ENCODE peak calls at places on chromosomes 6 and 20, in six cellular contexts. T, V, U, O, N and L are unnamed samples.

GRCh38 chr6:83417880-83418663 is 12.8 kb downstream of the ME1 start:
- DNase-seq in N (peak), O (no peak), V (no peak), T (peak), U (no peak), L (peak)

GRCh38 chr6:5115168-5115567 is 30.0 kb downstream of the PPP1R3G start:
- DNase-seq in T (no peak), V (no peak), U (peak), N (peak), O (no peak), L (no peak)

GRCh38 chr6:36418558-36418957 is 24.1 kb downstream of the PXT1 start:
- DNase-seq in N (no peak), O (no peak), U (no peak), V (no peak), T (no peak), L (no peak)

GRCh38 chr6:142404751-142405150 is 102.9 kb downstream of the ADGRG6 start:
- DNase-seq in T (no peak), V (no peak), U (no peak), N (no peak), O (no peak), L (no peak)

GRCh38 chr6:168242655-168243225 is 76.8 kb downstream of the DACT2 start:
- DNase-seq in O (no peak), N (no peak), T (no peak), V (no peak), U (no peak), L (no peak)

GRCh38 chr6:126033696-126034095 is 47.4 kb downstream of the TRMT11 start:
- DNase-seq in O (no peak), N (peak), T (peak), V (no peak), U (no peak), L (peak)

GRCh38 chr6:21180155-21180554 is 413.4 kb upstream of the SOX4 start:
- DNase-seq in N (no peak), O (no peak), V (no peak), U (no peak), T (no peak), L (no peak)

GRCh38 chr6:87756858-87757257 is 54.8 kb upstream of the AKIRIN2 start:
- DNase-seq in O (no peak), T (peak), U (peak), V (no peak), N (peak), L (no peak)

DNA sequence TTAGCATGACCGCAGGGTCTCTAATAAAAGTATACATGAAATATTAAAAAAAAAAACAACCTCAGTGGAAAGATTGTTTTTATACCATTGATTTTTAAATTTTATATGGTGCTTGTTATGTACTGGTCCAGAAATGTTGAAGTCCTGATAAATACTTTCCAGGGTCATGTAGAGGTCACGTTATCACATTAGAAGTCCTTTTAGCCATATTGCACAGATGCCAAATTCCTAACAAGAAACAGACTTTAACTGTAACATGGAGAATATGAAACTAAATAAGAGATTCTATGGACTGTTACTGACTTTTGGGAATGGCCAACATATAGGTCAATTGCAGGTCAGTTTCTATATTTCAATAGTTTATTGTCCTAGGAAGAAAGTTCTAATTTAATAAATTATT is 89.0 kb downstream of the ADGRB3 start:
- DNase-seq in V (no peak), N (no peak), T (no peak), O (no peak), U (no peak), L (no peak)
- H3K14ac ChIP-seq in V (no peak), N (no peak), T (no peak), O (no peak), U (no peak), L (no peak)

GRCh38 chr20:48184229-48184628 is 398.9 kb upstream of the SULF2 start:
- DNase-seq in U (peak), T (no peak), O (no peak), N (no peak), V (no peak), L (no peak)
- H2AK5ac ChIP-seq in U (no peak), T (no peak), O (no peak), N (no peak), V (no peak), L (no peak)

GRCh38 chr6:43610431-43610830 is 18.6 kb downstream of the GTPBP2 start:
- DNase-seq in O (no peak), V (no peak), N (peak), U (peak), T (no peak), L (no peak)
- H3K14ac ChIP-seq in O (no peak), V (no peak), N (no peak), U (no peak), T (no peak), L (no peak)

DNA sequence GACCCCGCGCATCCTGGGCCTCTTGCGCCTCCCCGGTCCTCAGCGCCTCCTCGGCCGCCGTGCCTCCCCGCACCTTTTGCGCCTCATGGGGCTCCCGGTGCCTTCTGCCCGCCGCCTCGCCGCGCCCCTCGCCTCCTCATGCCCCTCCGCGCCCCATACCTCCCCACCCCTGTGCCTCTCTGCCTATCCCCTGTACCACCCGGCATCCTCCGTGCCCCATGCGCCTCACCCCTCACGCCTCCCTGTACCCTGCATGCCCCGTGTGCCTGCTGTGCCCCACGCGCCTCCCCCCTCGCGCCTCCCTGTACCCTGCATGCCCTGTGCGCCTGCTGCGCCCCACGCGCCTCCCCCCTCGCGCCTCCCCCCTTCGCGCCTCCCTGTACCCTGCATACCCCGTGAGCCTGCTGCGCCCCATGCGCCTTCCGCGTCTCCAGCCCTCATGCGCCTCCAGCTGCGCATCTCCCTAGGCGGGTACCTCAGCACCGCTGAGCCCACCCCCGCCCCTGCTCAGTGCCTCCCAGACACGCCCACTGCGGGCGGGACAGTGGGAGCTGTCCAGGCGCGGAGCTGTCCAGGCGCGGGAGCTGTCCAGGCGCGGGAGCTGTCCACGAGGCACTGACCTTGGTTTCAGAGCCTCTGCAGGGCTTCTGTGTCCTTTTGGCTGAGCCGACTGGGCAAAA is 37.1 kb downstream of the IGF2R start:
- DNase-seq in O (no peak), U (no peak), V (no peak), T (no peak), N (peak), L (no peak)
- H2AK5ac ChIP-seq in O (no peak), U (no peak), V (no peak), T (no peak), N (no peak), L (no peak)

GRCh38 chr6:12601881-12602280 is 114.7 kb upstream of the PHACTR1 start:
- DNase-seq in N (no peak), U (no peak), O (no peak), V (no peak), T (no peak), L (no peak)

GRCh38 chr6:12602342-12602741 is 114.2 kb upstream of the PHACTR1 start:
- DNase-seq in N (no peak), U (peak), V (no peak), O (no peak), T (no peak), L (no peak)

GRCh38 chr6:12595161-12595792 is 121.3 kb upstream of the PHACTR1 start:
- DNase-seq in V (no peak), O (no peak), N (peak), T (peak), U (no peak), L (no peak)

GRCh38 chr6:12602951-12603710 is 113.4 kb upstream of the PHACTR1 start:
- DNase-seq in N (peak), T (peak), O (no peak), U (peak), V (no peak), L (no peak)

GRCh38 chr6:12598919-12599318 is 117.6 kb upstream of the PHACTR1 start:
- DNase-seq in O (no peak), N (no peak), U (peak), V (no peak), T (no peak), L (no peak)
- H3K14ac ChIP-seq in O (no peak), N (no peak), U (no peak), V (no peak), T (no peak), L (no peak)

DNA sequence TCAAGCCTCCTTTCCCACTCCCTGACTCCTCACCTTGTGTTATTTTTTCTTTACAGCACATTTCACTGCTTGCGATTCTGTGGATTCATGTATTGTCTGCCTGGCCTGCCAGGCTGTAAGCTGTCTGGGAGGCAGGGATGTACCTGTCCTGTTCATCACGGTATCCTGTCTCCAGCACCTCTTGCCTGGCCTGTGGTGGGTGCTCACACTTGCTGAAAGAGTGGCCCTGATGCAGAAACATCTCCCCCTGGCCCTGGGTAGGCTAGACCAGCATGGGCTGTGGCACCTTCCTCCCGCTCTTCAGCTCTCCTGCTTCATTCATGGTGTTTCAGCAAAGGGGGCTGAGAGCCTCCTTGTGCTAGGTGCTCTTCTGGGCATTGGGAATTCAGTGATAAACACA is 60.1 kb upstream of the KCNG1 start:
- DNase-seq in N (no peak), V (no peak), T (no peak), U (no peak), O (no peak), L (no peak)
- H2AK5ac ChIP-seq in N (no peak), V (no peak), T (no peak), U (no peak), O (no peak), L (no peak)

GRCh38 chr20:8635048-8635572 is 433.8 kb upstream of the PLCB4 start:
- DNase-seq in V (no peak), U (no peak), T (no peak), O (no peak), N (no peak), L (no peak)

GRCh38 chr20:8631271-8631670 is 437.6 kb upstream of the PLCB4 start:
- DNase-seq in N (peak), T (no peak), U (no peak), O (no peak), V (no peak), L (no peak)

GRCh38 chr20:8633366-8633765 is 435.5 kb upstream of the PLCB4 start:
- DNase-seq in T (no peak), N (peak), U (no peak), O (no peak), V (no peak), L (no peak)

GRCh38 chr20:8639112-8639778 is 429.6 kb upstream of the PLCB4 start:
- DNase-seq in V (no peak), N (no peak), T (no peak), U (no peak), O (no peak), L (no peak)

GRCh38 chr20:8635837-8636236 is 433.1 kb upstream of the PLCB4 start:
- DNase-seq in N (no peak), V (no peak), T (no peak), O (no peak), U (no peak), L (no peak)
- H3K14ac ChIP-seq in N (no peak), V (no peak), T (no peak), O (no peak), U (no peak), L (no peak)

GRCh38 chr6:52544325-52545022 is 32.4 kb downstream of the TRAM2 start:
- DNase-seq in V (no peak), U (no peak), O (no peak), T (no peak), N (peak), L (no peak)
- H2AK5ac ChIP-seq in V (no peak), U (no peak), O (peak), T (peak), N (peak), L (no peak)

GRCh38 chr6:143695106-143696059 is 17.6 kb downstream of the PHACTR2 start:
- DNase-seq in N (no peak), U (no peak), V (no peak), O (no peak), T (no peak), L (no peak)
- H3K14ac ChIP-seq in N (no peak), U (no peak), V (no peak), O (no peak), T (no peak), L (no peak)